ENCODE peak calls at places on chromosomes 6 and 20, in five cellular contexts. One of them, this sample, is unnamed.
A peak's percentile ranks its signal among the peaks of the same experiment; 100 is the strongest.

GRCh38 chr6:14429396-14429795 is 311.8 kb downstream of the CD83 start:
- DNase-seq in mammary epithelial cell: no peak
- DNase-seq in fibroblast of lung: no peak
- DNase-seq in SK-N-SH: no peak
- DNase-seq in colonic mucosa: no peak
- DNase-seq in this sample: no peak

GRCh38 chr6:96304997-96305396 is 216.6 kb upstream of the UFL1 start:
- DNase-seq in mammary epithelial cell: no peak
- DNase-seq in fibroblast of lung: no peak
- DNase-seq in colonic mucosa: no peak
- DNase-seq in SK-N-SH: no peak
- DNase-seq in this sample: no peak

GRCh38 chr6:68127066-68127465 is 508.0 kb upstream of the ADGRB3 start:
- DNase-seq in fibroblast of lung: no peak
- DNase-seq in SK-N-SH: no peak
- DNase-seq in colonic mucosa: no peak
- DNase-seq in mammary epithelial cell: no peak
- DNase-seq in this sample: no peak

GRCh38 chr6:109304284-109305015 is 77.8 kb downstream of the CD164 start:
- DNase-seq in fibroblast of lung: peak; percentile 2
- DNase-seq in colonic mucosa: peak; percentile 34
- DNase-seq in mammary epithelial cell: peak; percentile 2
- DNase-seq in SK-N-SH: no peak
- DNase-seq in this sample: no peak

GRCh38 chr6:2598867-2599266 is 151.9 kb downstream of the MYLK4 start:
- DNase-seq in colonic mucosa: no peak
- DNase-seq in SK-N-SH: no peak
- DNase-seq in mammary epithelial cell: no peak
- DNase-seq in fibroblast of lung: no peak
- DNase-seq in this sample: no peak

GRCh38 chr6:12148317-12148801 is 136.2 kb downstream of the HIVEP1 start:
- DNase-seq in colonic mucosa: no peak
- DNase-seq in fibroblast of lung: peak; percentile 92
- DNase-seq in SK-N-SH: no peak
- DNase-seq in mammary epithelial cell: peak; percentile 56
- DNase-seq in this sample: no peak

GRCh38 chr6:42292002-42292735 is 74.5 kb upstream of the MRPS10 start:
- DNase-seq in fibroblast of lung: peak; percentile 66
- DNase-seq in colonic mucosa: no peak
- DNase-seq in mammary epithelial cell: peak; percentile 93
- DNase-seq in SK-N-SH: no peak
- DNase-seq in this sample: peak; percentile 55

GRCh38 chr6:157054531-157054979 is 268.8 kb downstream of the TMEM242 start:
- DNase-seq in colonic mucosa: no peak
- DNase-seq in SK-N-SH: no peak
- DNase-seq in fibroblast of lung: no peak
- DNase-seq in mammary epithelial cell: no peak
- DNase-seq in this sample: no peak

GRCh38 chr6:87322304-87323212 is at the start of gene SMIM8:
- DNase-seq in colonic mucosa: peak; percentile 87
- DNase-seq in mammary epithelial cell: peak; percentile 81
- DNase-seq in fibroblast of lung: peak; percentile 75
- DNase-seq in SK-N-SH: peak; percentile 96
- DNase-seq in this sample: peak; percentile 53

GRCh38 chr6:1724616-1725015 is 114.9 kb downstream of the FOXC1 start:
- DNase-seq in mammary epithelial cell: peak; percentile 91
- DNase-seq in colonic mucosa: peak; percentile 92
- DNase-seq in SK-N-SH: no peak
- DNase-seq in fibroblast of lung: no peak
- DNase-seq in this sample: peak; percentile 79

GRCh38 chr6:118813795-118814194 is 80.2 kb upstream of the ASF1A start:
- DNase-seq in fibroblast of lung: peak; percentile 77
- DNase-seq in colonic mucosa: no peak
- DNase-seq in SK-N-SH: no peak
- DNase-seq in mammary epithelial cell: peak; percentile 57
- DNase-seq in this sample: no peak

GRCh38 chr20:58018590-58018989 is 209.9 kb downstream of the ANKRD60 start:
- DNase-seq in fibroblast of lung: no peak
- DNase-seq in SK-N-SH: no peak
- DNase-seq in mammary epithelial cell: no peak
- DNase-seq in colonic mucosa: no peak
- DNase-seq in this sample: no peak

GRCh38 chr20:45456632-45457031 is 12.9 kb upstream of the WFDC2 start:
- DNase-seq in fibroblast of lung: no peak
- DNase-seq in colonic mucosa: peak; percentile 77
- DNase-seq in SK-N-SH: no peak
- DNase-seq in mammary epithelial cell: peak; percentile 40
- DNase-seq in this sample: peak; percentile 71

GRCh38 chr20:635028-635427 is 18.0 kb downstream of the SRXN1 start:
- DNase-seq in SK-N-SH: no peak
- DNase-seq in colonic mucosa: no peak
- DNase-seq in fibroblast of lung: no peak
- DNase-seq in mammary epithelial cell: no peak
- DNase-seq in this sample: no peak

GRCh38 chr6:27977387-27977786 is 20.3 kb downstream of the OR2B6 start:
- DNase-seq in mammary epithelial cell: no peak
- DNase-seq in SK-N-SH: no peak
- DNase-seq in fibroblast of lung: no peak
- DNase-seq in colonic mucosa: no peak
- DNase-seq in this sample: no peak

GRCh38 chr6:151666526-151666925 is 141.0 kb upstream of the ESR1 start:
- DNase-seq in SK-N-SH: no peak
- DNase-seq in fibroblast of lung: no peak
- DNase-seq in mammary epithelial cell: no peak
- DNase-seq in colonic mucosa: no peak
- DNase-seq in this sample: no peak

GRCh38 chr6:143941852-143942627 is 66.0 kb downstream of the PLAGL1 start:
- DNase-seq in fibroblast of lung: peak; percentile 39
- DNase-seq in SK-N-SH: peak; percentile 64
- DNase-seq in mammary epithelial cell: peak; percentile 11
- DNase-seq in colonic mucosa: peak; percentile 71
- DNase-seq in this sample: peak; percentile 51

DNA sequence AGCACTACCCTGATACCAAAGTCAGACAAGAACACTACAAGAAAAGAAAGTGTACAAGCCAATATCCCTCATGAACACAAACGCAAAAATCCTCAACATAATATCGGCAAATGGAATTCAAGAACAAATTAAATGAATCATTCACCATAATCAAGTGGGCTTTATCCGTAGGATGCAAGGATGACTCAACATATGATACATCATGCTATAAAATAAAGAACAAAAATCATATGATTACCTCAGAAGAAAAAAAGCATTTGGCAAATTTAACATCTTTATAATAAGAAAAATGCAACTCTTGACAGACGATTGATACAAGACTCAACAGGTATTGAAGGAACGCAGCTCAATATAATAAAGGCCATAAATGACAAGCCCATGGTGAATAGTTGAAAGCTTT is 843.9 kb downstream of the FRK start:
- DNase-seq in colonic mucosa: no peak
- DNase-seq in SK-N-SH: no peak
- DNase-seq in fibroblast of lung: no peak
- DNase-seq in mammary epithelial cell: no peak
- DNase-seq in this sample: no peak
- H3K9ac ChIP-seq in colonic mucosa: no peak overlapping the region
- H3K9ac ChIP-seq in SK-N-SH: no peak overlapping the region
- H3K9ac ChIP-seq in fibroblast of lung: no peak overlapping the region
- H3K9ac ChIP-seq in mammary epithelial cell: no peak overlapping the region
- H3K9ac ChIP-seq in this sample: no peak overlapping the region

GRCh38 chr6:53067799-53068442 is 2.7 kb downstream of the FBXO9 start:
- DNase-seq in fibroblast of lung: no peak
- DNase-seq in mammary epithelial cell: no peak
- DNase-seq in colonic mucosa: no peak
- DNase-seq in SK-N-SH: peak; percentile 9
- DNase-seq in this sample: no peak

GRCh38 chr6:53067307-53067706 is 2.1 kb downstream of the FBXO9 start:
- DNase-seq in SK-N-SH: no peak
- DNase-seq in colonic mucosa: no peak
- DNase-seq in fibroblast of lung: peak; percentile 34
- DNase-seq in mammary epithelial cell: no peak
- DNase-seq in this sample: no peak

GRCh38 chr6:53069431-53069830 is 4.2 kb downstream of the FBXO9 start:
- DNase-seq in SK-N-SH: no peak
- DNase-seq in fibroblast of lung: no peak
- DNase-seq in colonic mucosa: no peak
- DNase-seq in mammary epithelial cell: no peak
- DNase-seq in this sample: no peak

GRCh38 chr6:53074347-53074746 is 9.1 kb downstream of the FBXO9 start:
- DNase-seq in mammary epithelial cell: no peak
- DNase-seq in SK-N-SH: no peak
- DNase-seq in colonic mucosa: no peak
- DNase-seq in fibroblast of lung: no peak
- DNase-seq in this sample: no peak

GRCh38 chr6:53070808-53071207 is 5.6 kb downstream of the FBXO9 start:
- DNase-seq in mammary epithelial cell: no peak
- DNase-seq in fibroblast of lung: no peak
- DNase-seq in SK-N-SH: peak; percentile 29
- DNase-seq in colonic mucosa: no peak
- DNase-seq in this sample: no peak
- TF ChIP-seq CTCF in mammary epithelial cell: no peak
- TF ChIP-seq CTCF in fibroblast of lung: no peak
- TF ChIP-seq CTCF in SK-N-SH: peak; percentile 26
- TF ChIP-seq CTCF in colonic mucosa: no peak
- TF ChIP-seq CTCF in this sample: no peak

GRCh38 chr6:23140879-23141278 is 571.5 kb downstream of the HDGFL1 start:
- DNase-seq in fibroblast of lung: no peak
- DNase-seq in colonic mucosa: no peak
- DNase-seq in mammary epithelial cell: no peak
- DNase-seq in SK-N-SH: no peak
- DNase-seq in this sample: no peak

DNA sequence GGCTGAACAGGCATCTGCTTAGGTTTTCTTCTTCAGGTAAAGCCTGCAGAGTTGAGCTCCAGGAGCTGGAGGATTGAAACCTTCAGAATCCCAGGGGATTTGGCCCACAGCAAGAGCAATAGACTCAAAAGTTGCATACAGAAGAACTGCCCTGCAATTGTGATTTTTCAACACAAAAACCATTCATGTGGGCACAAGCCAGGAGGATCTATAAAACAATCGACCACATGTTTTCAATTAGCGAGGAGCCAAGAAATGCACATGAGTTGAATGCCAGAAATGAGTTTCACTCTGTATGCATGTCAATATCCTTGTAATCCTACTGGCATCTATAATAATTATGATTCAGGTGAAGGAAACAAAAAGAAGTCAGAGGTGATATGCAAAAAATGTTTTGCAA is 576.4 kb downstream of the HDGFL1 start:
- DNase-seq in fibroblast of lung: peak; percentile 34
- DNase-seq in mammary epithelial cell: no peak
- DNase-seq in colonic mucosa: no peak
- DNase-seq in SK-N-SH: peak; percentile 26
- DNase-seq in this sample: no peak
- H3K9ac ChIP-seq in fibroblast of lung: no peak overlapping the region
- H3K9ac ChIP-seq in mammary epithelial cell: no peak overlapping the region
- H3K9ac ChIP-seq in colonic mucosa: no peak overlapping the region
- H3K9ac ChIP-seq in SK-N-SH: no peak overlapping the region
- H3K9ac ChIP-seq in this sample: no peak overlapping the region

DNA sequence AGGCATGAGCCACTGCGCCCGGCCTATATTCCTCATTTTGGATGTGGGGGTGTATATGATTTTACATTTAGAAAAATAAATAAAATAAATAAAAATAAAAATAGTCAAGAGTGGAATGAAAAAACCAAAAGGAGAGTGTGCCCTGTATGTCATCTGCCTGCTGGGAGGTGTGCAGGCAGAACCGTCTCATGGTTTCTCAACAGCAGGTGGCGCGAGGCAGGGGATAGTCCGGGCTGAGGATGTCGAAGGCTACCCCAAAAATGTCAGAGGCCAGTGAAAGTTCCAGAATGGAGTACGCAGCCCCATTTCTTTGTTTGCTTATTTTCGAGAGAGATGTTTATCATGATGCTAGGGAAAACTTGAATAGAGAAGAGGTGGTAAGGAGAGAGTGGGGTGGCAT is 16.4 kb upstream of the KIF16B start:
- DNase-seq in SK-N-SH: no peak
- DNase-seq in colonic mucosa: no peak
- DNase-seq in mammary epithelial cell: no peak
- DNase-seq in fibroblast of lung: no peak
- DNase-seq in this sample: no peak
- TF ChIP-seq CTCF in SK-N-SH: no peak
- TF ChIP-seq CTCF in colonic mucosa: no peak
- TF ChIP-seq CTCF in mammary epithelial cell: no peak
- TF ChIP-seq CTCF in fibroblast of lung: no peak
- TF ChIP-seq CTCF in this sample: no peak

This sample was measured in HCT116.